ENCODE peak calls at places on chromosomes 1 and 21, in four cellular contexts. One of them, this sample, is unnamed.

GRCh38 chr1:12230549-12231275 is 882 bp downstream of the VPS13D start:
- DNase-seq in gastrocnemius medialis: peak
- DNase-seq in esophagus squamous epithelium: no peak
- DNase-seq in right lobe of liver: peak
- DNase-seq in this sample: no peak

GRCh38 chr1:159930216-159930615 is 4.9 kb upstream of the TAGLN2 start:
- DNase-seq in gastrocnemius medialis: no peak
- DNase-seq in right lobe of liver: no peak
- DNase-seq in esophagus squamous epithelium: no peak
- DNase-seq in this sample: no peak

GRCh38 chr1:206905295-206906164 is 8.3 kb downstream of the IL24 start:
- DNase-seq in gastrocnemius medialis: no peak
- DNase-seq in esophagus squamous epithelium: no peak
- DNase-seq in right lobe of liver: no peak
- DNase-seq in this sample: no peak

GRCh38 chr21:27275294-27275927 is 308.5 kb upstream of the ADAMTS5 start:
- DNase-seq in right lobe of liver: no peak
- DNase-seq in gastrocnemius medialis: no peak
- DNase-seq in esophagus squamous epithelium: no peak
- DNase-seq in this sample: no peak

GRCh38 chr1:221487781-221488520 is 253.9 kb downstream of the DUSP10 start:
- DNase-seq in esophagus squamous epithelium: no peak
- DNase-seq in right lobe of liver: no peak
- DNase-seq in gastrocnemius medialis: no peak
- DNase-seq in this sample: no peak

GRCh38 chr1:88549536-88549935 is 134.5 kb upstream of the PKN2 start:
- DNase-seq in gastrocnemius medialis: no peak
- DNase-seq in right lobe of liver: no peak
- DNase-seq in esophagus squamous epithelium: no peak
- DNase-seq in this sample: no peak

GRCh38 chr1:156926175-156926574 is 5.7 kb downstream of the LRRC71 start:
- DNase-seq in gastrocnemius medialis: no peak
- DNase-seq in esophagus squamous epithelium: no peak
- DNase-seq in right lobe of liver: no peak
- DNase-seq in this sample: no peak

GRCh38 chr21:28554660-28555475 is 437.8 kb downstream of the LTN1 start:
- DNase-seq in esophagus squamous epithelium: no peak
- DNase-seq in gastrocnemius medialis: no peak
- DNase-seq in right lobe of liver: no peak
- DNase-seq in this sample: no peak

GRCh38 chr1:22790232-22791008 is 79.8 kb downstream of the EPHB2 start:
- DNase-seq in gastrocnemius medialis: no peak
- DNase-seq in esophagus squamous epithelium: no peak
- DNase-seq in right lobe of liver: no peak
- DNase-seq in this sample: no peak

GRCh38 chr21:42609806-42610205 is 43.6 kb upstream of the PDE9A start:
- DNase-seq in right lobe of liver: no peak
- DNase-seq in gastrocnemius medialis: no peak
- DNase-seq in esophagus squamous epithelium: no peak
- DNase-seq in this sample: no peak

GRCh38 chr1:164576311-164577271 is 17.6 kb downstream of the PBX1 start:
- DNase-seq in right lobe of liver: no peak
- DNase-seq in esophagus squamous epithelium: no peak
- DNase-seq in gastrocnemius medialis: no peak
- DNase-seq in this sample: no peak

GRCh38 chr1:44621841-44622286 is 52.4 kb downstream of the TMEM53 start:
- DNase-seq in gastrocnemius medialis: no peak
- DNase-seq in esophagus squamous epithelium: no peak
- DNase-seq in right lobe of liver: no peak
- DNase-seq in this sample: no peak

GRCh38 chr1:29256979-29257804 is 20.9 kb downstream of the PTPRU start:
- DNase-seq in esophagus squamous epithelium: no peak
- DNase-seq in gastrocnemius medialis: no peak
- DNase-seq in right lobe of liver: no peak
- DNase-seq in this sample: no peak

GRCh38 chr1:36966242-36966641 is 68.1 kb downstream of the GRIK3 start:
- DNase-seq in esophagus squamous epithelium: no peak
- DNase-seq in right lobe of liver: no peak
- DNase-seq in gastrocnemius medialis: no peak
- DNase-seq in this sample: no peak

GRCh38 chr21:44734841-44735240 is 23.5 kb upstream of the TSPEAR start:
- DNase-seq in gastrocnemius medialis: no peak
- DNase-seq in right lobe of liver: no peak
- DNase-seq in esophagus squamous epithelium: no peak
- DNase-seq in this sample: no peak

GRCh38 chr1:235473808-235474207 is 30.4 kb downstream of the B3GALNT2 start:
- DNase-seq in gastrocnemius medialis: no peak
- DNase-seq in esophagus squamous epithelium: no peak
- DNase-seq in right lobe of liver: no peak
- DNase-seq in this sample: no peak

GRCh38 chr1:5551274-5551966 is 440.8 kb downstream of the NPHP4 start:
- DNase-seq in esophagus squamous epithelium: no peak
- DNase-seq in right lobe of liver: no peak
- DNase-seq in gastrocnemius medialis: no peak
- DNase-seq in this sample: no peak

GRCh38 chr1:204578867-204579664 is 62.9 kb downstream of the MDM4 start:
- DNase-seq in right lobe of liver: no peak
- DNase-seq in gastrocnemius medialis: no peak
- DNase-seq in esophagus squamous epithelium: no peak
- DNase-seq in this sample: no peak

GRCh38 chr1:151314137-151314875 is 12.9 kb downstream of the PI4KB start:
- DNase-seq in right lobe of liver: peak
- DNase-seq in gastrocnemius medialis: peak
- DNase-seq in esophagus squamous epithelium: no peak
- DNase-seq in this sample: peak

GRCh38 chr1:71049951-71050598 is 2.5 kb upstream of the PTGER3 start:
- DNase-seq in gastrocnemius medialis: no peak
- DNase-seq in right lobe of liver: no peak
- DNase-seq in esophagus squamous epithelium: no peak
- DNase-seq in this sample: no peak

GRCh38 chr1:21781971-21782867 is 730 bp downstream of the USP48 start:
- DNase-seq in right lobe of liver: peak
- DNase-seq in esophagus squamous epithelium: no peak
- DNase-seq in gastrocnemius medialis: peak
- DNase-seq in this sample: no peak

GRCh38 chr1:25771246-25772114 is 28.5 kb upstream of the SELENON start:
- DNase-seq in esophagus squamous epithelium: no peak
- DNase-seq in gastrocnemius medialis: peak
- DNase-seq in right lobe of liver: peak
- DNase-seq in this sample: no peak

GRCh38 chr1:92927870-92928269 is 33.4 kb downstream of the DIPK1A start:
- DNase-seq in esophagus squamous epithelium: no peak
- DNase-seq in right lobe of liver: no peak
- DNase-seq in gastrocnemius medialis: no peak
- DNase-seq in this sample: no peak

GRCh38 chr1:156551866-156552265 is 20.5 kb downstream of the IQGAP3 start:
- DNase-seq in esophagus squamous epithelium: no peak
- DNase-seq in right lobe of liver: no peak
- DNase-seq in gastrocnemius medialis: no peak
- DNase-seq in this sample: no peak

GRCh38 chr1:240031009-240031408 is 60.7 kb upstream of the FMN2 start:
- DNase-seq in esophagus squamous epithelium: no peak
- DNase-seq in gastrocnemius medialis: no peak
- DNase-seq in right lobe of liver: no peak
- DNase-seq in this sample: no peak

GRCh38 chr1:68016364-68016763 is 34.1 kb downstream of the DIRAS3 start:
- DNase-seq in esophagus squamous epithelium: no peak
- DNase-seq in right lobe of liver: no peak
- DNase-seq in gastrocnemius medialis: no peak
- DNase-seq in this sample: no peak

GRCh38 chr1:181647314-181648035 is 164.2 kb downstream of the CACNA1E start:
- DNase-seq in right lobe of liver: no peak
- DNase-seq in gastrocnemius medialis: no peak
- DNase-seq in esophagus squamous epithelium: no peak
- DNase-seq in this sample: no peak

GRCh38 chr1:32933742-32934322 is 30.8 kb downstream of the RNF19B start:
- DNase-seq in right lobe of liver: peak
- DNase-seq in esophagus squamous epithelium: no peak
- DNase-seq in gastrocnemius medialis: no peak
- DNase-seq in this sample: no peak

GRCh38 chr1:7265771-7266371 is 480.6 kb downstream of the CAMTA1 start:
- DNase-seq in esophagus squamous epithelium: no peak
- DNase-seq in gastrocnemius medialis: no peak
- DNase-seq in right lobe of liver: peak
- DNase-seq in this sample: no peak

GRCh38 chr1:31467005-31467674 is 54.1 kb downstream of the SERINC2 start:
- DNase-seq in esophagus squamous epithelium: no peak
- DNase-seq in right lobe of liver: no peak
- DNase-seq in gastrocnemius medialis: no peak
- DNase-seq in this sample: no peak

GRCh38 chr21:46549650-46550049 is 55.2 kb downstream of the S100B start:
- DNase-seq in right lobe of liver: no peak
- DNase-seq in gastrocnemius medialis: no peak
- DNase-seq in esophagus squamous epithelium: no peak
- DNase-seq in this sample: no peak

GRCh38 chr21:46552274-46552673 is 52.6 kb downstream of the S100B start:
- DNase-seq in esophagus squamous epithelium: no peak
- DNase-seq in gastrocnemius medialis: no peak
- DNase-seq in right lobe of liver: no peak
- DNase-seq in this sample: no peak

GRCh38 chr21:46552865-46553379 is 52.0 kb downstream of the S100B start:
- DNase-seq in gastrocnemius medialis: no peak
- DNase-seq in right lobe of liver: no peak
- DNase-seq in esophagus squamous epithelium: no peak
- DNase-seq in this sample: no peak

GRCh38 chr21:46551636-46552241 is 53.1 kb downstream of the S100B start:
- DNase-seq in gastrocnemius medialis: no peak
- DNase-seq in esophagus squamous epithelium: no peak
- DNase-seq in right lobe of liver: no peak
- DNase-seq in this sample: no peak

GRCh38 chr21:46550511-46550941 is 54.4 kb downstream of the S100B start:
- DNase-seq in esophagus squamous epithelium: no peak
- DNase-seq in right lobe of liver: no peak
- DNase-seq in gastrocnemius medialis: no peak
- DNase-seq in this sample: no peak
- H3K4me3 ChIP-seq in esophagus squamous epithelium: no peak
- H3K4me3 ChIP-seq in right lobe of liver: no peak
- H3K4me3 ChIP-seq in gastrocnemius medialis: no peak
- H3K4me3 ChIP-seq in this sample: no peak

GRCh38 chr1:78143152-78143551 is 97.4 kb downstream of the GIPC2 start:
- DNase-seq in gastrocnemius medialis: no peak
- DNase-seq in esophagus squamous epithelium: no peak
- DNase-seq in right lobe of liver: no peak
- DNase-seq in this sample: no peak
- H3K27ac ChIP-seq in gastrocnemius medialis: no peak
- H3K27ac ChIP-seq in esophagus squamous epithelium: no peak
- H3K27ac ChIP-seq in right lobe of liver: peak
- H3K27ac ChIP-seq in this sample: no peak

GRCh38 chr1:228102791-228103620 is at the start of gene C1orf35:
- DNase-seq in gastrocnemius medialis: peak
- DNase-seq in right lobe of liver: peak
- DNase-seq in esophagus squamous epithelium: peak
- DNase-seq in this sample: peak
- H3K4me3 ChIP-seq in gastrocnemius medialis: peak
- H3K4me3 ChIP-seq in right lobe of liver: peak
- H3K4me3 ChIP-seq in esophagus squamous epithelium: peak
- H3K4me3 ChIP-seq in this sample: peak

DNA sequence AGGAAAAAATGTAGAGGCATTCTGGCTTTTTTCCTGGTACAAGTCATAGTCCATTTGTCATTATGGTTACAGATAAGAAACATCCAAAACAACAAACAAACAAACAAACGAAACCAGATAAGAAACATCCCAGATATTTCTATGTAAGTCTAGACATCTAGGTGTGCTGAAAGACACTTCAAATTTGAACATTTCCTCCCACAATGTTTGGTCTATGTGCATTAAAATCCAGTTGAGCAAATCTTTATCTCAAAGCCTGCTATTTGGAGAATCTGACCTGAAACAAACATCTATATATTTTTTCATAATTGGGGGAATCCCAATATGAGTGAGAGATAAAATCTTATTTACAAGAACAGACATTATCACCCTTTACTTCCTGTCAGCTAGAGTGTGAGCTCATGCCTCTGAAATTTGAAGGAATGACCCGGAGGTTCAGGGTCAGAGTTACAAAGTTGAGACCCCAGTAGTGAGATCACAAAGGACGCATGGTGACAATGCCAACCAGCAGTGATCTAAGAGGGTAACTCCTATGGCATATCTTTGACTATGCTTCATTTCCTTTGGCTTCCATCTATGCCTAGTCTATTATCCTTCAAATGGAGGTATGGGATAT is 182.9 kb upstream of the ATP1B1 start:
- DNase-seq in right lobe of liver: no peak
- DNase-seq in esophagus squamous epithelium: no peak
- DNase-seq in gastrocnemius medialis: no peak
- DNase-seq in this sample: no peak
- H3K27ac ChIP-seq in right lobe of liver: no peak
- H3K27ac ChIP-seq in esophagus squamous epithelium: no peak
- H3K27ac ChIP-seq in gastrocnemius medialis: no peak
- H3K27ac ChIP-seq in this sample: no peak